ENCODE peak calls at places on chromosome 13, in eight cellular contexts. B, R, V, N, X, I, O and H are unnamed samples.

GRCh38 chr13:108897955-108898354 is 268.5 kb downstream of the MYO16 start:
- DNase-seq in B (no peak), R (no peak), V (no peak), N (no peak), X (no peak), I (no peak), O (peak; percentile 67), H (peak; percentile 11)

GRCh38 chr13:73141292-73141771 is 82.5 kb downstream of the KLF5 start:
- DNase-seq in B (peak; percentile 57), R (no peak), V (peak; percentile 11), N (no peak), X (no peak), I (peak; percentile 42), O (no peak), H (no peak)

GRCh38 chr13:38767506-38768265 is 80.8 kb downstream of the FREM2 start:
- DNase-seq in B (no peak), R (peak; percentile 9), V (no peak), N (no peak), X (no peak), I (peak; percentile 2), O (no peak), H (no peak)

GRCh38 chr13:38803566-38803965 is 116.7 kb downstream of the FREM2 start:
- DNase-seq in B (no peak), R (no peak), V (no peak), N (no peak), X (no peak), I (no peak), O (no peak), H (no peak)

GRCh38 chr13:47100214-47100853 is 203.5 kb upstream of the HTR2A start:
- DNase-seq in B (no peak), R (no peak), V (no peak), N (no peak), X (no peak), I (no peak), O (no peak), H (no peak)

GRCh38 chr13:89959074-89959473 is 1388.4 kb upstream of the MIR17HG start:
- DNase-seq in B (no peak), R (no peak), V (no peak), N (no peak), X (no peak), I (no peak), O (no peak), H (no peak)

GRCh38 chr13:29859971-29860370 is 9.6 kb upstream of the UBL3 start:
- DNase-seq in B (peak; percentile 58), R (no peak), V (no peak), N (no peak), X (peak; percentile 26), I (peak; percentile 52), O (no peak), H (peak; percentile 23)

GRCh38 chr13:50400930-50401553 is 385.8 kb downstream of the KCNRG start:
- DNase-seq in B (peak; percentile 96), R (no peak), V (no peak), N (no peak), X (peak; percentile 70), I (peak; percentile 88), O (no peak), H (peak; percentile 74)

GRCh38 chr13:22812793-22813192 is 368.0 kb upstream of the SGCG start:
- DNase-seq in B (no peak), R (no peak), V (no peak), N (no peak), X (no peak), I (peak; percentile 7), O (no peak), H (no peak)

GRCh38 chr13:73722120-73722519 is 412.1 kb downstream of the KLF12 start:
- DNase-seq in B (peak; percentile 82), R (no peak), V (peak; percentile 42), N (peak; percentile 20), X (peak; percentile 68), I (peak; percentile 49), O (no peak), H (peak; percentile 50)

GRCh38 chr13:31267126-31267784 is 67.5 kb downstream of the B3GLCT start:
- DNase-seq in B (peak; percentile 33), R (peak; percentile 18), V (peak; percentile 28), N (no peak), X (no peak), I (peak; percentile 13), O (no peak), H (no peak)

GRCh38 chr13:33015791-33016323 is 366 bp upstream of the KL start:
- DNase-seq in B (no peak), R (peak; percentile 29), V (no peak), N (no peak), X (no peak), I (no peak), O (no peak), H (no peak)

GRCh38 chr13:75870397-75870801 is 234.3 kb downstream of the LMO7 start:
- DNase-seq in B (no peak), R (no peak), V (no peak), N (peak; percentile 16), X (no peak), I (peak; percentile 38), O (peak; percentile 17), H (peak; percentile 5)

GRCh38 chr13:82681535-82681934 is 1200.7 kb downstream of the SLITRK1 start:
- DNase-seq in B (no peak), R (no peak), V (no peak), N (no peak), X (peak; percentile 27), I (no peak), O (no peak), H (no peak)

GRCh38 chr13:73708393-73708985 is 425.7 kb downstream of the KLF12 start:
- DNase-seq in B (peak; percentile 52), R (peak; percentile 38), V (peak; percentile 70), N (peak; percentile 64), X (peak; percentile 11), I (peak; percentile 84), O (peak; percentile 62), H (peak; percentile 41)

GRCh38 chr13:71979616-71980015 is 112.6 kb upstream of the DACH1 start:
- DNase-seq in B (no peak), R (no peak), V (no peak), N (peak; percentile 10), X (peak; percentile 10), I (no peak), O (no peak), H (no peak)

GRCh38 chr13:20964904-20965303 is 62.4 kb upstream of the XPO4 start:
- DNase-seq in B (peak; percentile 40), R (no peak), V (no peak), N (no peak), X (no peak), I (peak; percentile 34), O (no peak), H (no peak)

GRCh38 chr13:97971519-97971918 is 18.0 kb downstream of the IPO5 start:
- DNase-seq in B (no peak), R (no peak), V (no peak), N (no peak), X (no peak), I (no peak), O (no peak), H (no peak)

GRCh38 chr13:27967203-27967735 is 1.8 kb downstream of the CDX2 start:
- DNase-seq in B (no peak), R (no peak), V (no peak), N (no peak), X (no peak), I (no peak), O (no peak), H (no peak)

GRCh38 chr13:37656247-37656940 is 57.8 kb upstream of the POSTN start:
- DNase-seq in B (peak; percentile 99), R (no peak), V (peak; percentile 38), N (no peak), X (peak; percentile 89), I (peak; percentile 89), O (no peak), H (peak; percentile 2)

GRCh38 chr13:110318920-110319319 is 11.8 kb downstream of the COL4A2 start:
- DNase-seq in B (no peak), R (no peak), V (no peak), N (no peak), X (no peak), I (no peak), O (no peak), H (no peak)

GRCh38 chr13:86882107-86882506 is 789.1 kb upstream of the SLITRK5 start:
- DNase-seq in B (no peak), R (no peak), V (no peak), N (no peak), X (no peak), I (no peak), O (no peak), H (no peak)

GRCh38 chr13:50990540-50991506 is 81.2 kb downstream of the RNASEH2B start:
- DNase-seq in B (peak; percentile 66), R (peak; percentile 32), V (peak; percentile 44), N (peak; percentile 48), X (no peak), I (peak; percentile 81), O (no peak), H (no peak)

GRCh38 chr13:58097831-58098230 is 466.3 kb downstream of the PCDH17 start:
- DNase-seq in B (peak; percentile 78), R (no peak), V (peak; percentile 16), N (no peak), X (no peak), I (no peak), O (no peak), H (no peak)

GRCh38 chr13:34372581-34372980 is 554.6 kb downstream of the RFC3 start:
- DNase-seq in B (peak; percentile 37), R (no peak), V (no peak), N (no peak), X (no peak), I (no peak), O (no peak), H (peak; percentile 5)